ENCODE peak calls at places on chromosomes 4 and X, in seven cellular contexts. V, U, E, M, N, F and P are unnamed samples.

GRCh38 chrX:136031626-136032025 is 46.4 kb downstream of the SLC9A6 start:
- DNase-seq in V (no peak), U (no peak), E (no peak), M (no peak), N (no peak), F (no peak), P (no peak)

GRCh38 chr4:99300934-99301333 is 10.1 kb upstream of the ADH1A start:
- DNase-seq in V (no peak), U (peak; percentile 90), E (no peak), M (no peak), N (peak; percentile 59), F (no peak), P (peak; percentile 100)

GRCh38 chr4:169209388-169209883 is 61.3 kb downstream of the SH3RF1 start:
- DNase-seq in V (no peak), U (no peak), E (no peak), M (no peak), N (no peak), F (no peak), P (no peak)

GRCh38 chrX:70485466-70485865 is 40.8 kb downstream of the DLG3 start:
- DNase-seq in V (no peak), U (no peak), E (no peak), M (no peak), N (no peak), F (no peak), P (no peak)

GRCh38 chrX:107496786-107497185 is 47.3 kb downstream of the FRMPD3 start:
- DNase-seq in V (no peak), U (no peak), E (no peak), M (no peak), N (no peak), F (no peak), P (no peak)

GRCh38 chrX:103849558-103849957 is 17.5 kb upstream of the RAB9B start:
- DNase-seq in V (no peak), U (no peak), E (no peak), M (no peak), N (no peak), F (no peak), P (no peak)

GRCh38 chrX:136541294-136541693 is 9.3 kb downstream of the VGLL1 start:
- DNase-seq in V (no peak), U (no peak), E (no peak), M (no peak), N (no peak), F (no peak), P (no peak)

GRCh38 chr4:107094976-107095375 is 58.9 kb upstream of the DKK2 start:
- DNase-seq in V (no peak), U (no peak), E (no peak), M (no peak), N (no peak), F (no peak), P (peak; percentile 30)

GRCh38 chr4:6122496-6122895 is 77.9 kb downstream of the JAKMIP1 start:
- DNase-seq in V (no peak), U (no peak), E (no peak), M (no peak), N (no peak), F (no peak), P (no peak)

GRCh38 chr4:111775908-111776307 is 369.3 kb upstream of the FAM241A start:
- DNase-seq in V (no peak), U (no peak), E (no peak), M (no peak), N (no peak), F (no peak), P (no peak)

GRCh38 chr4:78616046-78616498 is 64.5 kb downstream of the ANXA3 start:
- DNase-seq in V (no peak), U (peak; percentile 24), E (no peak), M (no peak), N (peak; percentile 64), F (no peak), P (no peak)

GRCh38 chr4:3321295-3321889 is 28.6 kb downstream of the RGS12 start:
- DNase-seq in V (no peak), U (no peak), E (no peak), M (no peak), N (no peak), F (no peak), P (peak; percentile 80)

GRCh38 chrX:27882695-27883094 is 74.9 kb downstream of the MAGEB10 start:
- DNase-seq in V (no peak), U (no peak), E (no peak), M (no peak), N (no peak), F (no peak), P (no peak)

GRCh38 chr4:168612435-168613139 is 115.7 kb downstream of the PALLD start:
- DNase-seq in V (no peak), U (no peak), E (no peak), M (no peak), N (peak; percentile 73), F (no peak), P (peak; percentile 35)

GRCh38 chr4:5824635-5825034 is 68.3 kb downstream of the CRMP1 start:
- DNase-seq in V (peak; percentile 10), U (no peak), E (peak; percentile 33), M (no peak), N (peak; percentile 13), F (no peak), P (peak; percentile 44)

GRCh38 chrX:120452131-120452530 is 17.0 kb downstream of the LAMP2 start:
- DNase-seq in V (peak; percentile 22), U (no peak), E (no peak), M (no peak), N (peak; percentile 38), F (no peak), P (peak; percentile 45)

GRCh38 chrX:107894038-107894437 is 68.4 kb downstream of the MID2 start:
- DNase-seq in V (no peak), U (peak; percentile 24), E (peak; percentile 60), M (no peak), N (peak; percentile 16), F (no peak), P (peak; percentile 8)

GRCh38 chr4:97073194-97073593 is 1070.1 kb downstream of the STPG2 start:
- DNase-seq in V (no peak), U (no peak), E (no peak), M (no peak), N (no peak), F (no peak), P (no peak)

GRCh38 chr4:48654015-48654664 is 125.9 kb downstream of the FRYL start:
- DNase-seq in V (no peak), U (no peak), E (no peak), M (no peak), N (no peak), F (no peak), P (no peak)

GRCh38 chr4:3388461-3389185 is 53.1 kb upstream of the HGFAC start:
- DNase-seq in V (peak; percentile 41), U (no peak), E (peak; percentile 89), M (no peak), N (peak; percentile 84), F (no peak), P (peak; percentile 66)

GRCh38 chrX:24513416-24513815 is 48.3 kb downstream of the PDK3 start:
- DNase-seq in V (no peak), U (no peak), E (no peak), M (no peak), N (no peak), F (no peak), P (no peak)

GRCh38 chr4:183797041-183797444 is 108.1 kb upstream of the STOX2 start:
- DNase-seq in V (no peak), U (no peak), E (peak; percentile 18), M (no peak), N (no peak), F (no peak), P (no peak)

GRCh38 chrX:40579880-40580536 is 762 bp upstream of the ATP6AP2 start:
- DNase-seq in V (no peak), U (no peak), E (no peak), M (no peak), N (no peak), F (no peak), P (no peak)

GRCh38 chrX:65871671-65872311 is 168.1 kb downstream of the VSIG4 start:
- DNase-seq in V (peak; percentile 24), U (peak; percentile 18), E (no peak), M (no peak), N (no peak), F (no peak), P (no peak)

GRCh38 chr4:41282362-41282761 is 25.6 kb downstream of the UCHL1 start:
- DNase-seq in V (no peak), U (no peak), E (no peak), M (no peak), N (no peak), F (no peak), P (no peak)

GRCh38 chr4:52856802-52857201 is 5.3 kb upstream of the RASL11B start:
- DNase-seq in V (no peak), U (no peak), E (no peak), M (no peak), N (no peak), F (no peak), P (no peak)

GRCh38 chrX:10447577-10448214 is 172.7 kb downstream of the MID1 start:
- DNase-seq in V (no peak), U (no peak), E (peak; percentile 53), M (no peak), N (peak; percentile 12), F (no peak), P (peak; percentile 23)